ENCODE peak calls at places on chromosomes 2 and 18, in seven cellular contexts. P, Y, G, K, Z, I and U are unnamed samples. For H3K9me3, the result is how much of the 10 kb centered on the place peaks cover.

GRCh38 chr18:48540329-48541025 is 1.6 kb downstream of the CTIF start:
- DNase-seq in P (peak), Y (peak), G (peak), K (peak), Z (peak), I (peak), U (peak)

GRCh38 chr18:63472380-63472779 is 4.4 kb upstream of the SERPINB5 start:
- DNase-seq in P (no peak), Y (no peak), G (peak), K (no peak), Z (no peak), I (no peak), U (no peak)

GRCh38 chr18:13585379-13586153 is 140.8 kb downstream of the FAM210A start:
- DNase-seq in P (no peak), Y (no peak), G (no peak), K (no peak), Z (no peak), I (no peak), U (no peak)

GRCh38 chr2:127045792-127046501 is 61.0 kb downstream of the BIN1 start:
- DNase-seq in P (no peak), Y (peak), G (no peak), K (no peak), Z (no peak), I (peak), U (no peak)

GRCh38 chr2:65465124-65465523 is 32.7 kb upstream of the SPRED2 start:
- DNase-seq in P (no peak), Y (no peak), G (no peak), K (no peak), Z (no peak), I (no peak), U (no peak)

GRCh38 chr18:52694804-52695203 is 354.8 kb downstream of the DCC start:
- DNase-seq in P (no peak), Y (no peak), G (peak), K (no peak), Z (peak), I (no peak), U (no peak)

GRCh38 chr2:15730545-15731212 is 139.0 kb downstream of the DDX1 start:
- DNase-seq in P (peak), Y (peak), G (peak), K (peak), Z (peak), I (peak), U (peak)

GRCh38 chr18:69758458-69758857 is 189.2 kb downstream of the CD226 start:
- DNase-seq in P (no peak), Y (no peak), G (no peak), K (no peak), Z (peak), I (no peak), U (no peak)

GRCh38 chr2:191521608-191522208 is 156.2 kb upstream of the NABP1 start:
- DNase-seq in P (no peak), Y (no peak), G (no peak), K (peak), Z (peak), I (no peak), U (no peak)

GRCh38 chr2:25570161-25570840 is 103.1 kb downstream of the DTNB start:
- DNase-seq in P (no peak), Y (no peak), G (no peak), K (no peak), Z (no peak), I (no peak), U (no peak)

GRCh38 chr2:33673937-33674336 is 74.8 kb upstream of the FAM98A start:
- DNase-seq in P (no peak), Y (no peak), G (no peak), K (no peak), Z (peak), I (no peak), U (no peak)

GRCh38 chr2:70793450-70793849 is 3.0 kb upstream of the FIGLA start:
- DNase-seq in P (no peak), Y (no peak), G (no peak), K (no peak), Z (no peak), I (no peak), U (no peak)

GRCh38 chr18:69250305-69251151 is 150.2 kb upstream of the DOK6 start:
- DNase-seq in P (no peak), Y (no peak), G (no peak), K (no peak), Z (peak), I (no peak), U (no peak)

GRCh38 chr2:240626531-240627300 is 1.4 kb downstream of the GPR35 start:
- DNase-seq in P (no peak), Y (peak), G (peak), K (no peak), Z (no peak), I (no peak), U (peak)

GRCh38 chr2:124763611-124764010 is 738.5 kb downstream of the CNTNAP5 start:
- DNase-seq in P (no peak), Y (no peak), G (no peak), K (no peak), Z (no peak), I (no peak), U (no peak)

GRCh38 chr2:43333656-43334144 is 107.3 kb upstream of the ZFP36L2 start:
- DNase-seq in P (no peak), Y (no peak), G (no peak), K (no peak), Z (peak), I (no peak), U (no peak)

GRCh38 chr2:189982777-189983394 is 79.6 kb downstream of the MSTN start:
- DNase-seq in P (no peak), Y (no peak), G (no peak), K (peak), Z (no peak), I (no peak), U (no peak)

GRCh38 chr2:11691071-11691660 is 21.2 kb upstream of the NTSR2 start:
- DNase-seq in P (no peak), Y (no peak), G (no peak), K (no peak), Z (no peak), I (no peak), U (no peak)

GRCh38 chr2:54997826-54998225 is 52.4 kb downstream of the RTN4 start:
- DNase-seq in P (no peak), Y (no peak), G (no peak), K (no peak), Z (no peak), I (no peak), U (no peak)

GRCh38 chr2:36871068-36871707 is 95.1 kb downstream of the STRN start:
- DNase-seq in P (no peak), Y (no peak), G (no peak), K (no peak), Z (no peak), I (no peak), U (no peak)

GRCh38 chr18:5995626-5996025 is 100.3 kb upstream of the TMEM200C start:
- DNase-seq in P (no peak), Y (no peak), G (no peak), K (no peak), Z (no peak), I (no peak), U (no peak)

GRCh38 chr2:144244938-144245337 is 275.0 kb downstream of the ZEB2 start:
- DNase-seq in P (no peak), Y (no peak), G (no peak), K (no peak), Z (no peak), I (no peak), U (no peak)

GRCh38 chr2:233867993-233868532 is at the start of gene MSL3B:
- DNase-seq in P (peak), Y (peak), G (peak), K (peak), Z (peak), I (peak), U (peak)

GRCh38 chr2:99793022-99793421 is 303.2 kb upstream of the REV1 start:
- DNase-seq in P (no peak), Y (no peak), G (no peak), K (no peak), Z (no peak), I (no peak), U (no peak)

GRCh38 chr2:120780402-120780801 is 44.7 kb downstream of the GLI2 start:
- DNase-seq in P (peak), Y (no peak), G (no peak), K (no peak), Z (no peak), I (no peak), U (no peak)

GRCh38 chr18:23916338-23916737 is 98.2 kb upstream of the TTC39C start:
- DNase-seq in P (no peak), Y (no peak), G (no peak), K (no peak), Z (no peak), I (no peak), U (no peak)

GRCh38 chr2:119820275-119820674 is 60.6 kb downstream of the PTPN4 start:
- DNase-seq in P (no peak), Y (no peak), G (no peak), K (no peak), Z (peak), I (peak), U (no peak)

GRCh38 chr18:29160123-29160522 is 983.2 kb upstream of the CDH2 start:
- DNase-seq in P (no peak), Y (no peak), G (no peak), K (no peak), Z (no peak), I (no peak), U (no peak)

GRCh38 chr2:70633508-70633907 is 79.9 kb upstream of the TGFA start:
- DNase-seq in P (no peak), Y (no peak), G (no peak), K (no peak), Z (no peak), I (no peak), U (no peak)

GRCh38 chr2:222448806-222449205 is 24.5 kb downstream of the SGPP2 start:
- DNase-seq in P (no peak), Y (no peak), G (peak), K (no peak), Z (peak), I (no peak), U (no peak)

GRCh38 chr2:238632181-238633060 is 205.7 kb downstream of the ASB1 start:
- DNase-seq in P (no peak), Y (no peak), G (no peak), K (no peak), Z (no peak), I (no peak), U (no peak)

GRCh38 chr18:14174706-14175085 is 42.5 kb upstream of the ZNF519 start:
- DNase-seq in P (no peak), Y (peak), G (no peak), K (no peak), Z (no peak), I (no peak), U (no peak)

GRCh38 chr18:63783394-63783793 is 8.2 kb downstream of the SERPINB7 start:
- DNase-seq in P (no peak), Y (no peak), G (no peak), K (no peak), Z (no peak), I (no peak), U (no peak)

GRCh38 chr2:44126106-44126797 is 42.4 kb upstream of the PPM1B start:
- DNase-seq in P (no peak), Y (no peak), G (no peak), K (no peak), Z (no peak), I (no peak), U (no peak)

GRCh38 chr18:10010611-10011015 is 96.8 kb downstream of the VAPA start:
- DNase-seq in P (peak), Y (no peak), G (peak), K (no peak), Z (peak), I (peak), U (no peak)

GRCh38 chr2:85578243-85579180 is 1.1 kb downstream of the VAMP8 start:
- DNase-seq in P (peak), Y (peak), G (peak), K (peak), Z (no peak), I (no peak), U (peak)

DNA sequence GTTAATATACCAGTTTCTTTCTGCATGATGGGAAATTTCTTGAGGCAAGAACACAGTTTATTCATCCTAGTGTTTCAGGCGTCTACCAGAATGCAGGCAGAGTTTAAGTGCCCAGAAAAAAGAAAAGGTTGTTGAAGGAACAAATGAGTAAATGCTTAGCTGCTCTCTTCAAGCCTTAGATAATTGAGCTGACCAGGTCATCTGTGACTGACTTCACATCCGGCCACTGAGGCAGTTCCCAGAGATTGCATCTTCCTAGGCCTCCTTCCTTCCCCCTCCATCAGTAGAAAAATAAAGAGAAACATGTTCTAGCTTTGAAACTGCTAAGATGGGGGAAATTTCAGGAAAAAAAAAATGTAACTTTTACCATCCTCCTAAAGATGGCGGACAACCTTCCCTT is 9.4 kb upstream of the TMEM163 start:
- DNase-seq in P (no peak), Y (no peak), G (no peak), K (no peak), Z (no peak), I (no peak), U (no peak)
- H3K4me3 ChIP-seq in P (no peak), Y (no peak), G (no peak), K (no peak), Z (no peak), I (no peak), U (no peak)

GRCh38 chr2:89763581-89764485 is 1072.4 kb downstream of the RPIA start:
- DNase-seq in P (peak), Y (peak), G (no peak), K (no peak), Z (no peak), I (peak), U (peak)
- H3K9me3 ChIP-seq in P (under half), Y (under half), G (under half), K (under half), Z (under half), I (under half), U (under half)

GRCh38 chr2:182855376-182855775 is 11.1 kb downstream of the FRZB start:
- DNase-seq in P (no peak), Y (no peak), G (no peak), K (no peak), Z (no peak), I (no peak), U (no peak)

GRCh38 chr2:182854405-182855105 is 11.9 kb downstream of the FRZB start:
- DNase-seq in P (no peak), Y (no peak), G (no peak), K (no peak), Z (no peak), I (no peak), U (no peak)

GRCh38 chr2:182852090-182852489 is 14.3 kb downstream of the FRZB start:
- DNase-seq in P (no peak), Y (no peak), G (no peak), K (peak), Z (no peak), I (no peak), U (no peak)

GRCh38 chr2:182858671-182859070 is 7.8 kb downstream of the FRZB start:
- DNase-seq in P (no peak), Y (no peak), G (no peak), K (no peak), Z (no peak), I (no peak), U (no peak)

GRCh38 chr2:182852787-182853186 is 13.7 kb downstream of the FRZB start:
- DNase-seq in P (no peak), Y (no peak), G (no peak), K (no peak), Z (no peak), I (no peak), U (no peak)
- H3K27ac ChIP-seq in P (no peak), Y (no peak), G (no peak), K (no peak), Z (no peak), I (no peak), U (no peak)

GRCh38 chr18:78699516-78699915 is 280.1 kb upstream of the SALL3 start:
- DNase-seq in P (no peak), Y (no peak), G (no peak), K (no peak), Z (no peak), I (no peak), U (no peak)
- H3K4me3 ChIP-seq in P (no peak), Y (no peak), G (no peak), K (no peak), Z (no peak), I (no peak), U (no peak)